ENCODE peak calls at places on chromosomes 13 and 19, in nine cellular contexts. Q is NCI-H2029; Z is IMR-90; W is thoracic aorta; C is ascending aorta; R is A673; B is activated CD8-positive, alpha-beta memory T cell treated with anti-CD3 and anti-CD28 coated beads for 1 hour; G is lower leg skin; S is stimulated activated CD4-positive, alpha-beta T cell treated with anti-CD3 and anti-CD28 coated beads, Interleukin-15, amount 100 ng/mL, for 48 hours. M is an unnamed sample.

GRCh38 chr13:46229251-46229650 is 17.5 kb downstream of the LRRC63 start:
- DNase-seq in Q (no peak), Z (no peak), W (no peak), C (no peak), R (no peak), B (no peak), G (no peak), S (no peak), M (no peak)

GRCh38 chr19:18557474-18558201 is at the start of gene KXD1:
- DNase-seq in Q (peak), Z (peak), W (peak), C (peak), R (peak), B (peak), G (peak), S (peak), M (peak)

GRCh38 chr13:37460211-37460610 is 138.4 kb downstream of the POSTN start:
- DNase-seq in Q (no peak), Z (peak), W (no peak), C (no peak), R (no peak), B (no peak), G (no peak), S (no peak), M (no peak)

GRCh38 chr13:101838305-101838835 is 385.9 kb downstream of the ITGBL1 start:
- DNase-seq in Q (no peak), Z (peak), W (no peak), C (no peak), R (no peak), B (no peak), G (no peak), S (no peak), M (no peak)

GRCh38 chr13:43245374-43245964 is 222.1 kb downstream of the DNAJC15 start:
- DNase-seq in Q (no peak), Z (peak), W (no peak), C (no peak), R (no peak), B (no peak), G (no peak), S (no peak), M (no peak)

GRCh38 chr13:105135852-105136251 is 1399.6 kb downstream of the EFNB2 start:
- DNase-seq in Q (no peak), Z (no peak), W (no peak), C (no peak), R (no peak), B (no peak), G (no peak), S (no peak), M (no peak)

GRCh38 chr19:41324921-41325639 is 15.1 kb downstream of the CCDC97 start:
- DNase-seq in Q (no peak), Z (peak), W (peak), C (peak), R (no peak), B (no peak), G (peak), S (no peak), M (peak)

GRCh38 chr19:11263726-11264125 is 1.4 kb upstream of the DOCK6 start:
- DNase-seq in Q (no peak), Z (no peak), W (no peak), C (no peak), R (no peak), B (no peak), G (no peak), S (no peak), M (no peak)

GRCh38 chr19:5001547-5002131 is 32.7 kb downstream of the KDM4B start:
- DNase-seq in Q (no peak), Z (peak), W (no peak), C (no peak), R (peak), B (no peak), G (no peak), S (peak), M (no peak)

GRCh38 chr13:35789335-35790166 is 313.1 kb upstream of the MAB21L1 start:
- DNase-seq in Q (peak), Z (peak), W (no peak), C (no peak), R (peak), B (no peak), G (no peak), S (no peak), M (no peak)

GRCh38 chr19:32404939-32405430 is 585 bp upstream of the DPY19L3 start:
- DNase-seq in Q (no peak), Z (peak), W (no peak), C (no peak), R (peak), B (no peak), G (peak), S (no peak), M (peak)

GRCh38 chr19:45632468-45633196 is 6.6 kb downstream of the EML2 start:
- DNase-seq in Q (peak), Z (peak), W (peak), C (no peak), R (peak), B (no peak), G (peak), S (no peak), M (peak)

GRCh38 chr13:68984688-68985319 is 1122.8 kb upstream of the ATXN8OS start:
- DNase-seq in Q (no peak), Z (no peak), W (no peak), C (no peak), R (no peak), B (no peak), G (no peak), S (no peak), M (no peak)

GRCh38 chr19:54684537-54684936 is 21.8 kb downstream of the LILRB4 start:
- DNase-seq in Q (peak), Z (no peak), W (no peak), C (no peak), R (peak), B (no peak), G (no peak), S (no peak), M (no peak)

GRCh38 chr13:73056054-73056962 is 2.5 kb upstream of the KLF5 start:
- DNase-seq in Q (no peak), Z (peak), W (no peak), C (no peak), R (peak), B (no peak), G (no peak), S (no peak), M (no peak)

GRCh38 chr13:36700170-36700569 is 26.4 kb downstream of the SERTM1 start:
- DNase-seq in Q (no peak), Z (no peak), W (no peak), C (no peak), R (no peak), B (no peak), G (no peak), S (no peak), M (no peak)

GRCh38 chr13:25886438-25887214 is 165.2 kb downstream of the SHISA2 start:
- DNase-seq in Q (no peak), Z (peak), W (no peak), C (no peak), R (peak), B (no peak), G (no peak), S (no peak), M (no peak)

GRCh38 chr19:38134538-38135149 is 89.4 kb downstream of the DPF1 start:
- DNase-seq in Q (peak), Z (peak), W (no peak), C (no peak), R (peak), B (no peak), G (no peak), S (no peak), M (no peak)

GRCh38 chr13:29936961-29937360 is 86.5 kb upstream of the UBL3 start:
- DNase-seq in Q (no peak), Z (no peak), W (no peak), C (no peak), R (no peak), B (no peak), G (no peak), S (no peak), M (no peak)

GRCh38 chr13:36616706-36617105 is 57.1 kb upstream of the SERTM1 start:
- DNase-seq in Q (no peak), Z (no peak), W (no peak), C (no peak), R (no peak), B (no peak), G (no peak), S (no peak), M (no peak)

GRCh38 chr13:41613984-41614581 is 156.7 kb downstream of the RGCC start:
- DNase-seq in Q (no peak), Z (peak), W (no peak), C (no peak), R (no peak), B (no peak), G (no peak), S (no peak), M (no peak)

GRCh38 chr13:114286808-114287207 is 5.4 kb downstream of the UPF3A start:
- DNase-seq in Q (no peak), Z (peak), W (no peak), C (no peak), R (no peak), B (no peak), G (no peak), S (no peak), M (no peak)

GRCh38 chr19:58059003-58059671 is at the start of gene ZNF135:
- DNase-seq in Q (peak), Z (peak), W (peak), C (peak), R (peak), B (peak), G (peak), S (peak), M (peak)

GRCh38 chr19:55189424-55189823 is 9.3 kb upstream of the SYT5 start:
- DNase-seq in Q (no peak), Z (peak), W (no peak), C (peak), R (no peak), B (no peak), G (peak), S (no peak), M (no peak)

GRCh38 chr19:3358919-3359849 is 7.2 kb upstream of the NFIC start:
- DNase-seq in Q (peak), Z (peak), W (no peak), C (no peak), R (peak), B (no peak), G (no peak), S (no peak), M (peak)

GRCh38 chr19:55441692-55442321 is 1.3 kb downstream of the SHISA7 start:
- DNase-seq in Q (peak), Z (no peak), W (no peak), C (no peak), R (no peak), B (no peak), G (no peak), S (no peak), M (no peak)

GRCh38 chr19:47094557-47095517 is 18.7 kb downstream of the ZC3H4 start:
- DNase-seq in Q (no peak), Z (no peak), W (no peak), C (no peak), R (no peak), B (no peak), G (no peak), S (peak), M (no peak)

GRCh38 chr19:52453324-52454094 is at the start of gene ZNF578:
- DNase-seq in Q (no peak), Z (peak), W (peak), C (no peak), R (peak), B (peak), G (peak), S (peak), M (no peak)

GRCh38 chr13:88926890-88927502 is 1255.8 kb downstream of the SLITRK5 start:
- DNase-seq in Q (no peak), Z (no peak), W (no peak), C (no peak), R (no peak), B (no peak), G (no peak), S (no peak), M (no peak)

GRCh38 chr13:42753697-42754096 is 27.7 kb upstream of the FAM216B start:
- DNase-seq in Q (no peak), Z (no peak), W (no peak), C (no peak), R (no peak), B (no peak), G (no peak), S (no peak), M (no peak)

GRCh38 chr13:60351326-60351725 is 45.7 kb upstream of the TDRD3 start:
- DNase-seq in Q (no peak), Z (peak), W (no peak), C (no peak), R (peak), B (no peak), G (no peak), S (no peak), M (no peak)

GRCh38 chr13:99656843-99657506 is 155.7 kb downstream of the TM9SF2 start:
- DNase-seq in Q (no peak), Z (no peak), W (no peak), C (no peak), R (peak), B (no peak), G (no peak), S (no peak), M (peak)

GRCh38 chr19:54029930-54030490 is 33.7 kb downstream of the VSTM1 start:
- DNase-seq in Q (peak), Z (peak), W (no peak), C (no peak), R (peak), B (no peak), G (peak), S (peak), M (no peak)

GRCh38 chr19:51944798-51945552 is 17.7 kb downstream of the ZNF613 start:
- DNase-seq in Q (no peak), Z (no peak), W (no peak), C (no peak), R (no peak), B (no peak), G (no peak), S (no peak), M (no peak)

GRCh38 chr19:22622901-22623840 is 11.0 kb upstream of the ZNF492 start:
- DNase-seq in Q (no peak), Z (no peak), W (no peak), C (no peak), R (no peak), B (no peak), G (no peak), S (no peak), M (peak)